ENCODE peak calls at places on chromosomes 1 and 21, in four cellular contexts. One of them, this sample, is unnamed.

GRCh38 chr1:234613128-234613875 is 3.3 kb upstream of the IRF2BP2 start:
- DNase-seq in K562: no peak
- DNase-seq in GM12891: no peak
- DNase-seq in GM12878: no peak
- DNase-seq in this sample: peak

GRCh38 chr1:232725303-232726047 is 79.7 kb upstream of the MAP10 start:
- DNase-seq in K562: no peak
- DNase-seq in GM12878: peak
- DNase-seq in GM12891: no peak
- DNase-seq in this sample: no peak

GRCh38 chr21:42040411-42041180 is 30.4 kb upstream of the ZBTB21 start:
- DNase-seq in GM12878: no peak
- DNase-seq in K562: no peak
- DNase-seq in GM12891: no peak
- DNase-seq in this sample: no peak

GRCh38 chr1:119651133-119651532 is 3.1 kb upstream of the ZNF697 start:
- DNase-seq in K562: no peak
- DNase-seq in GM12891: no peak
- DNase-seq in GM12878: no peak
- DNase-seq in this sample: no peak

GRCh38 chr1:100959502-100960060 is 63.7 kb downstream of the SLC30A7 start:
- DNase-seq in GM12891: no peak
- DNase-seq in K562: no peak
- DNase-seq in GM12878: no peak
- DNase-seq in this sample: no peak

GRCh38 chr1:151790940-151791651 is 796 bp upstream of the TDRKH start:
- DNase-seq in GM12878: no peak
- DNase-seq in GM12891: no peak
- DNase-seq in K562: peak
- DNase-seq in this sample: no peak

GRCh38 chr1:158324375-158324774 is 7.0 kb downstream of the CD1B start:
- DNase-seq in GM12878: no peak
- DNase-seq in K562: no peak
- DNase-seq in GM12891: no peak
- DNase-seq in this sample: no peak

GRCh38 chr1:2272686-2273400 is 44.7 kb downstream of the SKI start:
- DNase-seq in K562: peak
- DNase-seq in GM12891: no peak
- DNase-seq in GM12878: no peak
- DNase-seq in this sample: no peak

GRCh38 chr1:36884801-36885200 is 149.5 kb downstream of the GRIK3 start:
- DNase-seq in K562: no peak
- DNase-seq in GM12878: no peak
- DNase-seq in GM12891: no peak
- DNase-seq in this sample: no peak

GRCh38 chr1:117821782-117822447 is 107.5 kb downstream of the GDAP2 start:
- DNase-seq in K562: no peak
- DNase-seq in GM12878: no peak
- DNase-seq in GM12891: no peak
- DNase-seq in this sample: no peak

GRCh38 chr1:109877320-109877771 is 33.3 kb upstream of the CSF1 start:
- DNase-seq in K562: peak
- DNase-seq in GM12891: no peak
- DNase-seq in GM12878: no peak
- DNase-seq in this sample: no peak

GRCh38 chr1:96473791-96474452 is 247.7 kb upstream of the PTBP2 start:
- DNase-seq in K562: no peak
- DNase-seq in GM12878: no peak
- DNase-seq in GM12891: no peak
- DNase-seq in this sample: no peak

GRCh38 chr1:225999912-226000337 is 782 bp upstream of the SDE2 start:
- DNase-seq in GM12891: no peak
- DNase-seq in K562: no peak
- DNase-seq in GM12878: peak
- DNase-seq in this sample: no peak

GRCh38 chr1:70072239-70072751 is 133.1 kb downstream of the LRRC40 start:
- DNase-seq in K562: no peak
- DNase-seq in GM12878: no peak
- DNase-seq in GM12891: no peak
- DNase-seq in this sample: no peak

GRCh38 chr1:247647864-247648263 is 31.7 kb downstream of the OR13G1 start:
- DNase-seq in K562: no peak
- DNase-seq in GM12891: no peak
- DNase-seq in GM12878: no peak
- DNase-seq in this sample: no peak

GRCh38 chr1:109237512-109237911 is 11.8 kb upstream of the CELSR2 start:
- DNase-seq in GM12878: no peak
- DNase-seq in GM12891: no peak
- DNase-seq in K562: no peak
- DNase-seq in this sample: no peak

GRCh38 chr1:234839663-234840062 is 229.7 kb upstream of the IRF2BP2 start:
- DNase-seq in GM12891: no peak
- DNase-seq in K562: no peak
- DNase-seq in GM12878: no peak
- DNase-seq in this sample: no peak

GRCh38 chr21:34166468-34166867 is 93.1 kb downstream of the MRPS6 start:
- DNase-seq in GM12878: no peak
- DNase-seq in GM12891: no peak
- DNase-seq in K562: no peak
- DNase-seq in this sample: no peak

GRCh38 chr1:205534444-205534985 is 30.0 kb downstream of the CDK18 start:
- DNase-seq in GM12891: no peak
- DNase-seq in K562: no peak
- DNase-seq in GM12878: no peak
- DNase-seq in this sample: no peak

GRCh38 chr1:236997361-236997760 is 6.9 kb downstream of the MT1HL1 start:
- DNase-seq in GM12878: no peak
- DNase-seq in K562: no peak
- DNase-seq in GM12891: no peak
- DNase-seq in this sample: no peak

GRCh38 chr1:65509912-65510680 is 89.6 kb downstream of the LEPR start:
- DNase-seq in GM12891: no peak
- DNase-seq in GM12878: no peak
- DNase-seq in K562: no peak
- DNase-seq in this sample: no peak

GRCh38 chr1:234330843-234331215 is 42.4 kb upstream of the COA6 start:
- DNase-seq in GM12891: no peak
- DNase-seq in K562: no peak
- DNase-seq in GM12878: no peak
- DNase-seq in this sample: no peak

GRCh38 chr1:214846971-214847810 is 235.3 kb upstream of the KCNK2 start:
- DNase-seq in GM12891: no peak
- DNase-seq in K562: no peak
- DNase-seq in GM12878: no peak
- DNase-seq in this sample: no peak

GRCh38 chr1:93993731-93994130 is 84.5 kb upstream of the GCLM start:
- DNase-seq in GM12891: no peak
- DNase-seq in K562: no peak
- DNase-seq in GM12878: no peak
- DNase-seq in this sample: no peak

GRCh38 chr1:222454782-222455181 is 93.1 kb downstream of the HHIPL2 start:
- DNase-seq in GM12878: no peak
- DNase-seq in GM12891: no peak
- DNase-seq in K562: no peak
- DNase-seq in this sample: no peak

GRCh38 chr1:224067207-224067606 is 46.7 kb upstream of the FBXO28 start:
- DNase-seq in GM12891: no peak
- DNase-seq in GM12878: no peak
- DNase-seq in K562: no peak
- DNase-seq in this sample: no peak

GRCh38 chr21:45224189-45224938 is 63.3 kb downstream of the POFUT2 start:
- DNase-seq in GM12878: no peak
- DNase-seq in GM12891: no peak
- DNase-seq in K562: peak
- DNase-seq in this sample: no peak

GRCh38 chr1:172449585-172450523 is 6.0 kb upstream of the PIGC start:
- DNase-seq in GM12891: peak
- DNase-seq in GM12878: no peak
- DNase-seq in K562: peak
- DNase-seq in this sample: peak

DNA sequence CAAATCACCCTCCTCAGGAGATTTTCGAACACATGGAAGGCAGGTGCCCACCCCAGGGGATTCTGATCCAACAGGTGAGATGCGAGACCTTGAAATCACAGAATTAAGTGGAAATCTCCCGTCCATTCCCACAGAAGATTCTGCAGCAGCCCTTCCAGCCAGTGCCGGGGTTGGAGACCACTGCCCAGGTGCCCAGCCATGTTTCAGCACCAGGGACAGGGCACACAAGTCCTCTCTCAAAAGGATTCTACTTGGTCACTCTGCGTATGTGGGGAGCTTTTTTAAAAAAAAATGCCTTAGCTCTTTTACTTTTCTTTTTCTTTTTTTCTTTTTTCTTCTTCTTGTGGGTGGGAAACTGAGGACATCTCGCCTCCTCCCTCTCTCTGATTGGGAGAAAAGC is 80.7 kb downstream of the VWA5B1 start:
- DNase-seq in K562: no peak
- DNase-seq in GM12878: no peak
- DNase-seq in GM12891: no peak
- DNase-seq in this sample: no peak
- TF ChIP-seq SPI1 in K562: no peak
- TF ChIP-seq SPI1 in GM12878: no peak
- TF ChIP-seq SPI1 in GM12891: no peak
- TF ChIP-seq SPI1 in this sample: no peak

DNA sequence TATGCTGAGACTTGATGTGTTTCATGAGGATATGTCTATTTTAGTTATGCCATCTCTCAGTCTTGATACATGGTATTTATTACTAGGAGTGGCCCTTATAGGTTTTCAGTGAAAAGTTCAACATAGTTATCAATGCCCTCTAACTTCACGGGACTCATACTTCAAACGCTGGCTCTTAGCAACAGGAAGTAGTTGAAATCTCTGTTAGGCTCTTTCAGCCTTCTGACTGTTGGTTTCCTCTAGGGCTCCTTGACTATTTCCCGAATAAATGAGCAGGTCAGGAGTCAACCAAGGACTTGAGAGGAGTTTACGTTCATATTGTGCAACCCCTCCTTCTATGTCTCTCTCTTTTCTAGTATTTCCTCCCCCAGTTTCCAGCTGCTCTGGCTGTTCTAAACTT is 141.8 kb downstream of the RGS7 start:
- DNase-seq in GM12891: no peak
- DNase-seq in K562: no peak
- DNase-seq in GM12878: no peak
- DNase-seq in this sample: no peak
- TF ChIP-seq SPI1 in GM12891: no peak
- TF ChIP-seq SPI1 in K562: no peak
- TF ChIP-seq SPI1 in GM12878: no peak
- TF ChIP-seq SPI1 in this sample: no peak

DNA sequence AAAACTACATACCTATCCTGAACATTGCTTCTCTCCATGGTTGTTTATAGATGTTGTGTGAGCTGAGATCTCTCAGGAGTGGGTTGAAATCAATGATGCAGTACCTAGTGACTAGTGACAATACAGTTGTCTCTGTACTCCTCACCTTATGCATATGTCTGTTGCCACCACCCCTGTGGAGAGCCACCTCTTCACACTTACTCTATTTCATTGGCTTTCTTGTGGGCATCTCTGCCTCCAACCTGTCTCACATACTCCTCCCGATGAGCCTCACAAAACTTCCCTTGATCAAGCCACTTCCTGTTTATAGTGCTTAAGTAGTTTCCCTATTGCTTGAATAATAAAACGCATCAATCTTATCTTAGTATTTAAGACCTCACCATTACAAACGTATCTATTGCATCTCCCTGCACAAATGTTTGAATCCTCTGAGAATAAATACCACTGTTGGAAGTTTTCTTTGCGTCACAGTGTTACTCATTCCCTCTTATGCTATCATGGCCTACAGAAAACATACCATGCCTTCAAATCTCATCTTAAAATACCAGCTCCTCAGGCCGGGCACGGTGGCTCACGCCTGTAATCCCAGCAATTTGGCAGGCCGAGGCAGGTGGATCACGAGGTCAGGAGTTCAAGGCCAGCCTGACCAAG is 54.7 kb upstream of the GREM2 start:
- DNase-seq in GM12891: no peak
- DNase-seq in GM12878: no peak
- DNase-seq in K562: no peak
- DNase-seq in this sample: no peak
- TF ChIP-seq SPI1 in GM12891: no peak
- TF ChIP-seq SPI1 in GM12878: no peak
- TF ChIP-seq SPI1 in K562: no peak
- TF ChIP-seq SPI1 in this sample: peak

GRCh38 chr1:56965916-56966697 is at the start of gene C8B:
- DNase-seq in GM12891: no peak
- DNase-seq in K562: no peak
- DNase-seq in GM12878: no peak
- DNase-seq in this sample: no peak
- TF ChIP-seq SPI1 in GM12891: no peak
- TF ChIP-seq SPI1 in K562: no peak
- TF ChIP-seq SPI1 in GM12878: no peak
- TF ChIP-seq SPI1 in this sample: no peak

GRCh38 chr1:229572286-229572685 is 13.8 kb upstream of the ABCB10 start:
- DNase-seq in K562: no peak
- DNase-seq in GM12878: no peak
- DNase-seq in GM12891: no peak
- DNase-seq in this sample: no peak
- TF ChIP-seq SPI1 in K562: no peak
- TF ChIP-seq SPI1 in GM12878: no peak
- TF ChIP-seq SPI1 in GM12891: no peak
- TF ChIP-seq SPI1 in this sample: no peak

DNA sequence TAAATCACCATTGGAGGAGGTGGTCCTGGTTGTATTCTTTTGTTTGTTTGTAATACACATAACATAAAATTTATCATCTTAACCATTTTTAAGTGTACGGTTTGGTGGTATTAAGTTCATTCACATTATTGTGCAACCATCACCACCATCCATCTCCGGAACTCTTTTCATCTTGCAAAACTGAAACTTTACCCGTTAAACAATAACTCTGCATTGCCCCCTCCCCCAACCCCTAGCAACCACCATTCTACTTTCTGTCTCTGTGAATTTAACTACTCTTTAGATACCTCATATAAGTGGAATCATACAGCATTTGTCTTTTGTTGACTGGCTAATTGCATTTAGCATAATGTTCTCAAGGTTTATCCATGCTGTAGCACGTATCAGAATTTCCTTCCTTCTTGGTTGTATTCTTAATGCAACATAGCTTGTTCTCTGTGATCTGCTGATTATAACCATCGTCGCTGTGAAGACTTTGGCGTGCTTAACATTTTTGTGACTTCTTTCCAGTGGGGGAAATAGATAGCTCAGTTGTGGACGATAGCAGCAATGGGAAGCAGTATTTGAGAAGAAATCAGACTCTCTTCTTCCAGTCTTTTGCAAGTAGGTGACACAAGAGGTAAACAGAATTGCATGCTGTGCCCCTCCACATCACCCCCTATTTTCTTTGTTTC is 117.5 kb upstream of the HOOK1 start:
- DNase-seq in GM12878: no peak
- DNase-seq in GM12891: no peak
- DNase-seq in K562: no peak
- DNase-seq in this sample: peak
- TF ChIP-seq SPI1 in GM12878: no peak
- TF ChIP-seq SPI1 in GM12891: no peak
- TF ChIP-seq SPI1 in K562: no peak
- TF ChIP-seq SPI1 in this sample: no peak

This sample was measured in HL-60.